ENCODE peak calls at places on chromosomes 13 and 19, in six cellular contexts. Y is stimulated activated naive CD8-positive, alpha-beta T cell treated with anti-CD3 and anti-CD28 coated beads, Interleukin-15, Interleukin-2, amounts not matched to agents 100 U/mL and 50 U/mL, for 24 hours; F is CD8-positive, alpha-beta memory T cell; W is stimulated activated CD8-positive, alpha-beta memory T cell treated with anti-CD3 and anti-CD28 coated beads, Interleukin-7, amount 100 ng/mL, for 1 hour; T is stimulated activated CD4-positive, alpha-beta T cell treated with anti-CD3 and anti-CD28 coated beads, Interleukin-4, amount 100 ng/mL, for 24 hours; K is T-helper 1 cell. V is an unnamed sample.

GRCh38 chr13:98143601-98144500 is 957 bp downstream of the FARP1 start:
- DNase-seq in Y (no peak), F (no peak), W (no peak), T (no peak), K (no peak), V (no peak)

GRCh38 chr13:22235285-22235949 is 564.5 kb downstream of the FGF9 start:
- DNase-seq in Y (peak), F (no peak), W (no peak), T (peak), K (no peak), V (no peak)

GRCh38 chr13:72692884-72693514 is 34.4 kb downstream of the MZT1 start:
- DNase-seq in Y (no peak), F (no peak), W (no peak), T (no peak), K (no peak), V (no peak)

GRCh38 chr19:39423258-39424086 is 11.0 kb downstream of the PLEKHG2 start:
- DNase-seq in Y (no peak), F (no peak), W (no peak), T (no peak), K (no peak), V (no peak)

GRCh38 chr19:40529093-40529954 is 47.3 kb upstream of the SHKBP1 start:
- DNase-seq in Y (peak), F (peak), W (peak), T (peak), K (peak), V (peak)

GRCh38 chr13:98415326-98416070 is 161.4 kb downstream of the STK24 start:
- DNase-seq in Y (no peak), F (no peak), W (no peak), T (no peak), K (no peak), V (no peak)

GRCh38 chr13:95335667-95336066 is 34.4 kb upstream of the ABCC4 start:
- DNase-seq in Y (no peak), F (no peak), W (no peak), T (no peak), K (no peak), V (no peak)

GRCh38 chr19:50534478-50534877 is 20.8 kb upstream of the ASPDH start:
- DNase-seq in Y (no peak), F (no peak), W (no peak), T (no peak), K (no peak), V (no peak)

GRCh38 chr19:48135411-48135810 is 24.8 kb upstream of the PLA2G4C start:
- DNase-seq in Y (peak), F (no peak), W (no peak), T (peak), K (no peak), V (peak)

GRCh38 chr19:15317392-15318011 is 14.8 kb downstream of the BRD4 start:
- DNase-seq in Y (no peak), F (no peak), W (no peak), T (no peak), K (no peak), V (no peak)

GRCh38 chr19:16133818-16134217 is 9.7 kb upstream of the HSH2D start:
- DNase-seq in Y (no peak), F (no peak), W (no peak), T (no peak), K (no peak), V (no peak)

GRCh38 chr13:99702687-99703319 is 201.5 kb downstream of the TM9SF2 start:
- DNase-seq in Y (no peak), F (no peak), W (no peak), T (no peak), K (no peak), V (no peak)

V was measured in erythroblast.